ENCODE peak calls at places on chromosomes 2 and 18, in seven cellular contexts. One of them, this sample, is unnamed. For H3K9me3 and H3K4me1, the result is how much of the 10 kb centered on the place peaks cover.

GRCh38 chr2:165576409-165576808 is 106.9 kb downstream of the CSRNP3 start:
- DNase-seq in endothelial cell of umbilical vein: no peak
- DNase-seq in IMR-90: no peak
- DNase-seq in upper lobe of left lung: no peak
- DNase-seq in heart right ventricle: no peak
- DNase-seq in uterus: no peak
- DNase-seq in CD8-positive, alpha-beta T cell: no peak
- DNase-seq in this sample: no peak

GRCh38 chr2:229519655-229520054 is 194.7 kb downstream of the DNER start:
- DNase-seq in endothelial cell of umbilical vein: no peak
- DNase-seq in IMR-90: no peak
- DNase-seq in upper lobe of left lung: no peak
- DNase-seq in heart right ventricle: no peak
- DNase-seq in uterus: no peak
- DNase-seq in CD8-positive, alpha-beta T cell: no peak
- DNase-seq in this sample: no peak

GRCh38 chr18:25275414-25276001 is 76.5 kb downstream of the ZNF521 start:
- DNase-seq in endothelial cell of umbilical vein: peak
- DNase-seq in IMR-90: no peak
- DNase-seq in upper lobe of left lung: no peak
- DNase-seq in heart right ventricle: peak
- DNase-seq in uterus: no peak
- DNase-seq in CD8-positive, alpha-beta T cell: no peak
- DNase-seq in this sample: no peak

GRCh38 chr2:219629976-219630695 is 2.7 kb downstream of the SLC4A3 start:
- DNase-seq in endothelial cell of umbilical vein: no peak
- DNase-seq in IMR-90: no peak
- DNase-seq in upper lobe of left lung: peak
- DNase-seq in heart right ventricle: peak
- DNase-seq in uterus: no peak
- DNase-seq in CD8-positive, alpha-beta T cell: no peak
- DNase-seq in this sample: no peak

GRCh38 chr2:196316050-196316430 is 144.7 kb upstream of the STK17B start:
- DNase-seq in endothelial cell of umbilical vein: no peak
- DNase-seq in IMR-90: peak
- DNase-seq in upper lobe of left lung: no peak
- DNase-seq in heart right ventricle: no peak
- DNase-seq in uterus: no peak
- DNase-seq in CD8-positive, alpha-beta T cell: no peak
- DNase-seq in this sample: no peak

GRCh38 chr2:226799976-226800940 is 638 bp upstream of the IRS1 start:
- DNase-seq in endothelial cell of umbilical vein: no peak
- DNase-seq in IMR-90: peak
- DNase-seq in upper lobe of left lung: no peak
- DNase-seq in heart right ventricle: peak
- DNase-seq in uterus: no peak
- DNase-seq in CD8-positive, alpha-beta T cell: no peak
- DNase-seq in this sample: no peak

GRCh38 chr18:48952287-48953095 is 1.7 kb upstream of the SMAD7 start:
- DNase-seq in endothelial cell of umbilical vein: peak
- DNase-seq in IMR-90: peak
- DNase-seq in upper lobe of left lung: peak
- DNase-seq in heart right ventricle: peak
- DNase-seq in uterus: peak
- DNase-seq in CD8-positive, alpha-beta T cell: peak
- DNase-seq in this sample: peak

GRCh38 chr2:219095406-219095940 is 34.8 kb upstream of the IHH start:
- DNase-seq in endothelial cell of umbilical vein: no peak
- DNase-seq in IMR-90: no peak
- DNase-seq in upper lobe of left lung: no peak
- DNase-seq in heart right ventricle: no peak
- DNase-seq in uterus: no peak
- DNase-seq in CD8-positive, alpha-beta T cell: no peak
- DNase-seq in this sample: no peak

GRCh38 chr2:70923378-70924015 is 12.2 kb upstream of the ATP6V1B1 start:
- DNase-seq in endothelial cell of umbilical vein: no peak
- DNase-seq in IMR-90: no peak
- DNase-seq in upper lobe of left lung: no peak
- DNase-seq in heart right ventricle: no peak
- DNase-seq in uterus: no peak
- DNase-seq in CD8-positive, alpha-beta T cell: no peak
- DNase-seq in this sample: no peak

GRCh38 chr18:8794133-8794986 is 89.0 kb downstream of the MTCL1 start:
- DNase-seq in endothelial cell of umbilical vein: peak
- DNase-seq in IMR-90: peak
- DNase-seq in upper lobe of left lung: no peak
- DNase-seq in heart right ventricle: no peak
- DNase-seq in uterus: no peak
- DNase-seq in CD8-positive, alpha-beta T cell: no peak
- DNase-seq in this sample: no peak

GRCh38 chr2:216279459-216279858 is 92.8 kb downstream of the MARCHF4 start:
- DNase-seq in endothelial cell of umbilical vein: no peak
- DNase-seq in IMR-90: peak
- DNase-seq in upper lobe of left lung: no peak
- DNase-seq in heart right ventricle: peak
- DNase-seq in uterus: peak
- DNase-seq in CD8-positive, alpha-beta T cell: no peak
- DNase-seq in this sample: peak

GRCh38 chr2:191622374-191623320 is 55.3 kb upstream of the NABP1 start:
- DNase-seq in endothelial cell of umbilical vein: no peak
- DNase-seq in IMR-90: no peak
- DNase-seq in upper lobe of left lung: no peak
- DNase-seq in heart right ventricle: no peak
- DNase-seq in uterus: no peak
- DNase-seq in CD8-positive, alpha-beta T cell: no peak
- DNase-seq in this sample: no peak

GRCh38 chr2:44751754-44752479 is 189.6 kb upstream of the SIX3 start:
- DNase-seq in endothelial cell of umbilical vein: no peak
- DNase-seq in IMR-90: no peak
- DNase-seq in upper lobe of left lung: no peak
- DNase-seq in heart right ventricle: no peak
- DNase-seq in uterus: no peak
- DNase-seq in CD8-positive, alpha-beta T cell: no peak
- DNase-seq in this sample: no peak

GRCh38 chr2:120177011-120177621 is 46.1 kb downstream of the TMEM185B start:
- DNase-seq in endothelial cell of umbilical vein: peak
- DNase-seq in IMR-90: no peak
- DNase-seq in upper lobe of left lung: peak
- DNase-seq in heart right ventricle: peak
- DNase-seq in uterus: no peak
- DNase-seq in CD8-positive, alpha-beta T cell: peak
- DNase-seq in this sample: peak

GRCh38 chr2:176763111-176763510 is 449.5 kb upstream of the HNRNPA3 start:
- DNase-seq in endothelial cell of umbilical vein: no peak
- DNase-seq in IMR-90: no peak
- DNase-seq in upper lobe of left lung: no peak
- DNase-seq in heart right ventricle: no peak
- DNase-seq in uterus: no peak
- DNase-seq in CD8-positive, alpha-beta T cell: no peak
- DNase-seq in this sample: no peak
- H3K9me3 ChIP-seq in endothelial cell of umbilical vein: under half
- H3K9me3 ChIP-seq in IMR-90: under half
- H3K9me3 ChIP-seq in upper lobe of left lung: under half
- H3K9me3 ChIP-seq in heart right ventricle: under half
- H3K9me3 ChIP-seq in uterus: under half
- H3K9me3 ChIP-seq in CD8-positive, alpha-beta T cell: under half
- H3K9me3 ChIP-seq in this sample: under half

DNA sequence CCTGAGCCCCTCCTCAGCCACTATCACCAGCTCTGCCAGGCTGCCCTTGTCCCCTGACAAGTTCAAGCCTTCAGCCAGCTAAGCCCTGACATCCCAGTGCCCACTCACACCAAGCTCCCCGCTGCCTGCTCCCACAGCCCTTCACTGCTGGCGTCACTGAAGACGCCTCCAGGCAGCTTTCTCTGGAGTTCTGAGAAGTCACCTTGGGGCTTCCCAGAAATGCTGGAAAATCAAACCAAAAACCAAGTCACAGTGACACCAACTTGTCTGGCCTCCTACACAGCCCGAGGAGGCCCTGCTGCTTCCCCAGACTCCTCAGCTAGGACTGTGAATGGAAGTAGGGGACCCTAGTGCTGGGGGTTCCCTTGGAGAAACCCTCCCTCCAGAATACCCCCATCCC is 2.2 kb upstream of the TNS1 start:
- DNase-seq in endothelial cell of umbilical vein: no peak
- DNase-seq in IMR-90: no peak
- DNase-seq in upper lobe of left lung: no peak
- DNase-seq in heart right ventricle: no peak
- DNase-seq in uterus: no peak
- DNase-seq in CD8-positive, alpha-beta T cell: no peak
- DNase-seq in this sample: no peak
- H3K4me1 ChIP-seq in endothelial cell of umbilical vein: under half
- H3K4me1 ChIP-seq in IMR-90: under half
- H3K4me1 ChIP-seq in upper lobe of left lung: under half
- H3K4me1 ChIP-seq in heart right ventricle: under half
- H3K4me1 ChIP-seq in uterus: under half
- H3K4me1 ChIP-seq in CD8-positive, alpha-beta T cell: under half
- H3K4me1 ChIP-seq in this sample: under half

DNA sequence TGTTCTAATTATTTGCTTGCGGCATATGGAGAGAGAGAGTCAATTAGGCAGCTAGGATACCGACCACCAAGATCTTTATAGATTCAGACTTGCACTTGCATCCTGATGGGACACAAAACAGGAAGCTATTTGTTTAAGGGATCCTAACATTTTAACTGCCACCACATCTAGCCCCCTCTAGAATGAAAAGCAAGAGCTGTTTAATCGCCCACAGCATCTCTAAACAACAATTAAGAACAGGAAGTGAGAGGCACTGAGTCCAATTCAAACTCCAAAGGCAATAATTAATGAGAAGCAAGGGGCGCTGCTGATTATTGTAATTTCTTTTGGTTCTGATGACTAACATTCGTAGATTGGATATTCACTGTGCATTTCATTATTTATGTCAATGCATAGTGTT is 182.1 kb upstream of the LINC00305 start:
- DNase-seq in endothelial cell of umbilical vein: no peak
- DNase-seq in IMR-90: no peak
- DNase-seq in upper lobe of left lung: no peak
- DNase-seq in heart right ventricle: no peak
- DNase-seq in uterus: no peak
- DNase-seq in CD8-positive, alpha-beta T cell: no peak
- DNase-seq in this sample: no peak
- H3K9me3 ChIP-seq in endothelial cell of umbilical vein: under half
- H3K9me3 ChIP-seq in IMR-90: under half
- H3K9me3 ChIP-seq in upper lobe of left lung: under half
- H3K9me3 ChIP-seq in heart right ventricle: under half
- H3K9me3 ChIP-seq in uterus: under half
- H3K9me3 ChIP-seq in CD8-positive, alpha-beta T cell: under half
- H3K9me3 ChIP-seq in this sample: under half

GRCh38 chr2:189552991-189553404 is 27.6 kb downstream of the SLC40A1 start:
- DNase-seq in endothelial cell of umbilical vein: peak
- DNase-seq in IMR-90: no peak
- DNase-seq in upper lobe of left lung: no peak
- DNase-seq in heart right ventricle: no peak
- DNase-seq in uterus: no peak
- DNase-seq in CD8-positive, alpha-beta T cell: no peak
- DNase-seq in this sample: no peak
- H3K4me1 ChIP-seq in endothelial cell of umbilical vein: under half
- H3K4me1 ChIP-seq in IMR-90: under half
- H3K4me1 ChIP-seq in upper lobe of left lung: under half
- H3K4me1 ChIP-seq in heart right ventricle: under half
- H3K4me1 ChIP-seq in uterus: under half
- H3K4me1 ChIP-seq in CD8-positive, alpha-beta T cell: under half
- H3K4me1 ChIP-seq in this sample: under half

DNA sequence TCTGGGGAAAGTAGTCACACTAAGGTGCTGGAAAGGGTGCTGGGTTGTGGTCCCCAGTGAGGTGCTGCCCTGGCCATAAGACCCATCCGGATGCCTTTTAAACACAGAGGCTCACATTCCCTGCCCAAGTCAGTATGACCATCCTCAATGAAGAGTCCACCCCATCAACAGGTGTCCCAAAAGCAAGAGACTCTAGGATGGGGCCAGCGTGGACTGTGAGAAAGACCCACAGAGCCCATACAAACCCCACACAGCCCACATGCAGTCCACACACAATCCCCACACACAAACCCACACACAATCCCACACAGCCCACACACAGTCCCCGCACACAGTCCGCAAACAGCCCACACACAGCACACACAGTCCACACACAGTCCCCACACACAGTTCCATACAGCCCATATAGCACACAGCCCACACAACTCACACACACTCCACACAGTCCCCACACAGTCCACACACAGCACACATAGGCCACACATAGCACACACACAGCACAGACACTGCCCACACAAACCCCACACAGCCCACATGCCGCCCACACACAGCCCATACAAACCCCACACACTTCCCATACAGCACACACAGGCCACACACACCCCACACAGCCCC is 241.4 kb upstream of the SALL3 start:
- DNase-seq in endothelial cell of umbilical vein: no peak
- DNase-seq in IMR-90: no peak
- DNase-seq in upper lobe of left lung: no peak
- DNase-seq in heart right ventricle: no peak
- DNase-seq in uterus: peak
- DNase-seq in CD8-positive, alpha-beta T cell: no peak
- DNase-seq in this sample: no peak
- H3K9me3 ChIP-seq in endothelial cell of umbilical vein: under half
- H3K9me3 ChIP-seq in IMR-90: half or more
- H3K9me3 ChIP-seq in upper lobe of left lung: under half
- H3K9me3 ChIP-seq in heart right ventricle: under half
- H3K9me3 ChIP-seq in uterus: under half
- H3K9me3 ChIP-seq in CD8-positive, alpha-beta T cell: under half
- H3K9me3 ChIP-seq in this sample: under half